ENCODE peak calls at places on chromosome 6, in ten cellular contexts. X is ovary, K is right atrium auricular region, H is endodermal cell, G is upper lobe of right lung, N is uterus, O is trophoblast cell, U is left lung, I is tibial artery, A is fibroblast of lung. V is an unnamed sample.
A peak's percentile ranks its signal among the peaks of the same experiment; 100 is the strongest.

GRCh38 chr6:90079555-90080490 is 185.6 kb downstream of the GJA10 start:
- DNase-seq in A (no peak), X (no peak), H (no peak), N (no peak), K (no peak), O (no peak), G (no peak), U (no peak), I (no peak), V (peak; percentile 64)

GRCh38 chr6:137967689-137968467 is 100.8 kb downstream of the TNFAIP3 start:
- DNase-seq in U (no peak), X (no peak), G (no peak), K (no peak), O (no peak), I (no peak), A (no peak), N (no peak), H (no peak), V (no peak)

GRCh38 chr6:56155634-56156141 is 91.7 kb downstream of the COL21A1 start:
- DNase-seq in O (no peak), U (no peak), H (no peak), G (no peak), K (no peak), X (no peak), A (no peak), I (no peak), N (no peak), V (no peak)

GRCh38 chr6:130215526-130215925 is 7.2 kb downstream of the SAMD3 start:
- DNase-seq in I (no peak), H (peak; percentile 81), G (no peak), K (no peak), O (no peak), N (no peak), A (no peak), X (no peak), U (no peak), V (no peak)

GRCh38 chr6:149922642-149923326 is at the start of gene RAET1G:
- DNase-seq in A (peak; percentile 95), K (peak; percentile 96), H (peak; percentile 97), G (peak; percentile 92), X (peak; percentile 94), I (peak; percentile 95), O (peak; percentile 67), N (peak; percentile 91), U (peak; percentile 90), V (peak; percentile 77)

GRCh38 chr6:7540595-7540994 is 876 bp upstream of the DSP start:
- DNase-seq in O (peak; percentile 93), G (no peak), K (no peak), A (peak; percentile 44), I (no peak), X (no peak), U (no peak), H (peak; percentile 76), N (no peak), V (no peak)

GRCh38 chr6:56246941-56247653 is at the start of gene COL21A1:
- DNase-seq in X (peak; percentile 59), K (no peak), N (peak; percentile 70), I (peak; percentile 39), A (peak; percentile 33), O (peak; percentile 14), H (peak; percentile 96), G (peak; percentile 65), U (peak; percentile 79), V (no peak)

GRCh38 chr6:128379577-128379976 is 140.8 kb downstream of the PTPRK start:
- DNase-seq in O (no peak), K (no peak), U (no peak), A (no peak), H (no peak), X (no peak), N (no peak), I (no peak), G (no peak), V (no peak)

GRCh38 chr6:107246972-107247615 is 131.8 kb upstream of the BEND3 start:
- DNase-seq in G (no peak), A (no peak), H (no peak), N (no peak), K (no peak), U (no peak), O (no peak), X (no peak), I (no peak), V (no peak)

GRCh38 chr6:83092756-83093399 is 25.4 kb downstream of the DOP1A start:
- DNase-seq in U (no peak), K (no peak), N (no peak), O (no peak), H (no peak), G (no peak), I (no peak), X (no peak), A (peak; percentile 63), V (no peak)

GRCh38 chr6:91708534-91708933 is 1121.7 kb upstream of the MAP3K7 start:
- DNase-seq in I (no peak), X (no peak), G (no peak), K (no peak), N (no peak), U (no peak), A (no peak), O (peak; percentile 11), H (no peak), V (no peak)

GRCh38 chr6:45757443-45758121 is 258.1 kb downstream of the CLIC5 start:
- DNase-seq in N (no peak), O (no peak), U (no peak), G (no peak), A (no peak), I (no peak), H (no peak), X (no peak), K (no peak), V (no peak)

DNA sequence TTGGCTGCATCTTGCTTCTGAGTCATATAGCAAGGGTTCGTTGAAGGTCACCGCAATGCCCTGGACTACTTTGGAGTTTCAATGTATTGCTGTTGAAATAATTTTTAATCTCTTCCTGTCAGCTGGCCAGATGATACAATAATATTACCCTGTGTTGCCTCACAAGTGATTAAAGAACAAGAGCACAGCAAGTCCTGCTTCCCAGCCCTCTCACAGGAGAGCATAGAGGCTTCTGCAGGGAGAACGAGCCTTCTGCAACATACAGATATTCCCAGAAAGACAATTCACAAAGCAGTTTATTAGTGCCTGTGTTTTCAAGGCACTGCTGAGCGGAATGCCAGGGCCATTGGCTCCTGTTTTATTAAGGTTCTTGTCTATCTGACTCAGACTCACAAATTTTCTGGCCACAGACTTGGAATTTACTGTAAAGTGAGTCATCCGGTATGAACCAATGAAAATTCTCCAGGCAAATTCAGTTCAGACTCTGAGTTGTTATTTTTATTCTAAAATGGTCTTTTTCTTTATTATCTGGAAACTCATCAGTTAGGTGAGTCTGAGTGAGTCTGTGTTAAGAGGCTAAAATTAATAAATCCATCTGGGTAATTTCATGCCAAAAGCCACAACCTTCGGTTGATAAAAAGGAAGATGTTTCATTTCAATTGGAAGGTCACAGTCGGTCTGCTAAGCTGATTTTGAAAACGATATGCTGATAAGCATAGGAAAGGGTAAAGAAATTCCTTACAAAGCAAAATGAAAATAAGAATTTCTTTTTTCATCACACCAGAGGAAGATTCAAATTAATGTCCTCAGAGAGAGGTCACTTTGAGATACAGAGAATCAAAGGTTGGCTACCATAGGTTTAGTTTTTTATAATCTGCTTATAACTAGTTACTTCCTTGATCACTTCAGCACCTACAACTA is 289.4 kb upstream of the STXBP5 start:
- DNase-seq in G (no peak), N (peak; percentile 22), A (peak; percentile 98), I (peak; percentile 54), H (no peak), O (peak; percentile 62), K (peak; percentile 64), U (no peak), X (peak; percentile 48), V (peak; percentile 86)
- H3K4me1 ChIP-seq in G (peaks cover 12% of the 10 kb centered on the region), N (no peaks in the 10 kb centered on the region), A (peaks cover 18% of the 10 kb centered on the region), I (peaks cover 29% of the 10 kb centered on the region), H (no peaks in the 10 kb centered on the region), O (peaks cover 13% of the 10 kb centered on the region), K (peaks cover 8% of the 10 kb centered on the region), U (peaks cover 15% of the 10 kb centered on the region), X (peaks cover 4% of the 10 kb centered on the region), V (peaks cover 43% of the 10 kb centered on the region)

DNA sequence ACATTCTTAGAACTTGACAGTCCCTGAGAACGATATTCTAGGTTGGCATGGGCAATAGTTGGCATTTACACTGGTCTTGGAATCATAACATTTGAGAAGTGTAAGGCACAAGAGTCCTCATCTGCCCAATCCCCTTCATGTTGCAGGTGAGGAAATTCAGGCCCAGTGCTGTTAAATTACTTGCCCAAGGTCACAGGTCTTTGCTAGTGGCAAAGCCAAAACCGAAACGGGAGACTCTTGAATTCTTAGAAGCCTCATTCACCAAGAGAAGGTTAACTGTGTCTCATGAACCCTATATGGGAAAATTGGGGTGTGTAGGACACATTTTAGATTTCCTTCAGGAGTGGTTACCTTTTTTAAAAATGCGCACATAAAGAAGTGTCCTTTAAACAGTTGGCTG is 7.2 kb downstream of the E2F3 start:
- DNase-seq in X (no peak), I (no peak), K (no peak), N (no peak), H (no peak), G (no peak), U (no peak), O (no peak), A (no peak), V (no peak)
- H3K27ac ChIP-seq in X (no peak overlapping the region), I (peak overlapping the region; percentile 58), K (no peak overlapping the region), N (no peak overlapping the region), H (no peak overlapping the region), G (no peak overlapping the region), U (peak overlapping the region; percentile 50), O (no peak overlapping the region), A (no peak overlapping the region), V (no peak overlapping the region)

DNA sequence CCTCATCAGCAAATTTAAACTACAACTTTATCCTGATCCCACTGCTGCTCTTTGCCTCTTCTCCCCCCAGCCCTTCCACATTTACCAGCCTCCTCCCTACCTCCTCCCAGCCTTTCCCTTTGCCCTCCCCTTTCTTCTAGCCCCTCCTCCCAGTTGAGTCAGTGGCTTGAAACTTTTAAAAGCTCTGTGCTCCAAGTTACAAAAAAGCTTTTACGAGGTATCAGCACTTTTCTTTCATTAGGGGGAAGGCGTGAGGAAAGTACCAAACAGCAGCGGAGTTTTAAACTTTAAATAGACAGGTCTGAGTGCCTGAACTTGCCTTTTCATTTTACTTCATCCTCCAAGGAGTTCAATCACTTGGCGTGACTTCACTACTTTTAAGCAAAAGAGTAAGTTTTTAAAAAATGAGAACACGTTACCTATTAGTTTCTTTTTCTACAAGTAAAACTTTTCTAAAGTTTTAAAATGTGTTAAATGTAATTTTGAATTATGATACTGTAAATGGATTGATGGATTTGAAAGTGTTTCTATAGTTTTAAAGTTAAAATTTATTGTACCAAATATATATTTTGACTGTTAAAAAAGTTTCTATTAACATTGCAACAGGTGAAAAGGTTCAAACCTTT is at the start of gene GJA1:
- DNase-seq in X (peak; percentile 78), A (peak; percentile 86), K (no peak), U (no peak), I (peak; percentile 53), O (peak; percentile 38), G (no peak), N (peak; percentile 75), H (peak; percentile 87), V (peak; percentile 86)
- H3K4me3 ChIP-seq in X (peak within 1 kb of the TSS; percentile 63), A (peak within 1 kb of the TSS; percentile 94), K (peak within 1 kb of the TSS; percentile 68), U (peak within 1 kb of the TSS; percentile 44), I (peak within 1 kb of the TSS; percentile 74), O (peak within 1 kb of the TSS; percentile 74), G (peak within 1 kb of the TSS; percentile 73), N (peak within 1 kb of the TSS; percentile 72), H (peak within 1 kb of the TSS; percentile 88), V (peak within 1 kb of the TSS; percentile 54)

DNA sequence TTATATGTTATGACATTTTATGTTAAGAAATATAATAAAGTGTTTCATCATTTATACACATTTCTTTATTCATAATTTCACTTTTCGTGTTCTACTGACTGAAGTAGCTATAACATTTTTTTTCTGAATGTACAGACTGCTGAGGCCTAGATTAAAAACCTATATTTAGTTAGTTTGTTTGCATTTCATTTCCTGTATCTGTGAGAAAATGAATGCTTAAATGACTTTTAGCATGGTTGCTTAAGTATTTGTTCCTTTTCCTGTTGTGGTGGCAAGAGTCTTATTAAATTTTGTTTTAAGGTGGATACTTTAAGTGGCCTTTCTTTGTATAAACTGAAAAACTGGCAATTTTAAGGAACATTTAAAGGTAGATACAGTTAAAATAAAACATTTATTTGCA is 779.7 kb upstream of the MAN1A1 start:
- DNase-seq in H (no peak), A (no peak), G (no peak), U (no peak), K (no peak), I (no peak), O (no peak), N (no peak), X (no peak), V (no peak)
- H3K4me1 ChIP-seq in H (no peaks in the 10 kb centered on the region), A (no peaks in the 10 kb centered on the region), G (no peaks in the 10 kb centered on the region), U (no peaks in the 10 kb centered on the region), K (no peaks in the 10 kb centered on the region), I (no peaks in the 10 kb centered on the region), O (no peaks in the 10 kb centered on the region), N (no peaks in the 10 kb centered on the region), X (no peaks in the 10 kb centered on the region), V (no peaks in the 10 kb centered on the region)